ENCODE peak calls at places on chromosome 4, in five cellular contexts. C is GM12891, M is H1, F is HepG2, J is K562. B is an unnamed sample.

GRCh38 chr4:46270986-46271596 is 118.8 kb downstream of the GABRA2 start:
- DNase-seq in M (no peak), J (peak), F (peak), C (no peak), B (no peak)

GRCh38 chr4:2395584-2395983 is 22.9 kb downstream of the ZFYVE28 start:
- DNase-seq in M (no peak), C (no peak), F (no peak), J (peak), B (no peak)

GRCh38 chr4:107736924-107737448 is 17.0 kb upstream of the PAPSS1 start:
- DNase-seq in C (no peak), J (peak), M (peak), F (peak), B (no peak)

GRCh38 chr4:43456383-43456782 is 563.9 kb downstream of the GRXCR1 start:
- DNase-seq in C (no peak), J (no peak), M (no peak), F (no peak), B (no peak)

GRCh38 chr4:108171541-108172230 is 3.0 kb upstream of the LEF1 start:
- DNase-seq in J (no peak), M (peak), F (no peak), C (no peak), B (no peak)

GRCh38 chr4:118224239-118224829 is 128.5 kb downstream of the PRSS12 start:
- DNase-seq in C (peak), M (no peak), J (peak), F (peak), B (no peak)

GRCh38 chr4:115219862-115220261 is 106.4 kb upstream of the NDST4 start:
- DNase-seq in F (no peak), M (no peak), C (no peak), J (no peak), B (no peak)

GRCh38 chr4:14783011-14783877 is 219.0 kb upstream of the CPEB2 start:
- DNase-seq in F (no peak), J (no peak), C (no peak), M (no peak), B (no peak)

GRCh38 chr4:31667701-31668100 is 947.5 kb downstream of the PCDH7 start:
- DNase-seq in M (no peak), C (no peak), J (no peak), F (no peak), B (no peak)

GRCh38 chr4:3491681-3492405 is 28.7 kb downstream of the DOK7 start:
- DNase-seq in J (no peak), M (no peak), C (no peak), F (no peak), B (no peak)

GRCh38 chr4:66590488-66591215 is 920.4 kb upstream of the EPHA5 start:
- DNase-seq in M (no peak), F (no peak), J (no peak), C (no peak), B (no peak)

GRCh38 chr4:20127626-20128025 is 124.1 kb upstream of the SLIT2 start:
- DNase-seq in C (no peak), J (no peak), M (no peak), F (no peak), B (no peak)

GRCh38 chr4:120043828-120044227 is 22.8 kb downstream of the MAD2L1 start:
- DNase-seq in M (no peak), F (no peak), J (no peak), C (no peak), B (no peak)
- TF ChIP-seq TAF1 in M (no peak), F (no peak), J (no peak), C (no peak), B (no peak)

DNA sequence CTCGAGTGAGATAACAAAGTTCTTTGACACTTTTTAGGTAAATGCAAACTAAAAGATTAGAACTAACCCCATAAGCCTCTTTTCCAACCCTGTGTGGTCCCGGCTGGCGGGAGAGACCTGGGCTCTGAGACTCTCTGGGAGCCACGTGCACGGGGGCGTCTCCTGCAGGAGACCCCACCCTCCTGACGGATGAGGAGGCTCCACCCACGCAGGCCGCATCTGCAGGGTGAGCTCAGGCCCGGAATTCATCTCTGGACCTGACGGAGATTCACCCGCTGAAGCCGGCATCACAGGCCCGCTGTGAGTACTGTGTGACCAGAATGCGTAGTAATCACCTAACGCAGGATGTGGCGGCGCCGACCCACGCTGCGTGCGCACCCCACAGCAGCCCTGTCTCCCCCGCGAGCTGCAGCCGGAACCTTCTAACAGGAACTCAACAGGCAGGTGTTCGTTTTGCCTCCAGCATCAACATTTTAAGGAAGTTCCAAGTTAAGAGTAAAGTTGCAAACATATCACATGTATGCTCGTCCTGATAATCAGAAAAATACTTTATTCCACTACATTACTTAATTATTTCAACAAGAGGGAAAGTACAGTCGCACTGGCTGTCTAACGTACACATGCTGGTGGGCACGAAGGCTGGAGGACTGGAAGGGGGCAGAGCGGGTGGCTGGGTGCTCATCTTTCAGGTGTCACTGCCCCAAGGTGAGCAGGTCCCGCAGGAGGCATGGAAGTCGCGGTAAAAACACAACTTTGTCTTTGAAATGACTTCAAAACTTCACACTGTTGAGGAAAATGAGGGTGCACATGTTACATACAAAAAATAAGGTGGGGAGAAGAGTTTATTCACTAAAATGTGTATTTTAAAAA is 44.5 kb downstream of the FGFRL1 start:
- DNase-seq in M (no peak), J (peak), F (no peak), C (no peak), B (no peak)
- TF ChIP-seq POLR2A in M (no peak), J (no peak), F (no peak), C (no peak), B (no peak)

GRCh38 chr4:185911556-185912064 is 99.6 kb upstream of the SORBS2 start:
- DNase-seq in M (no peak), F (no peak), J (no peak), C (no peak), B (no peak)
- TF ChIP-seq POLR2AphosphoS5 in M (no peak), F (no peak), J (no peak), C (no peak), B (no peak)

GRCh38 chr4:18593297-18594002 is 571.9 kb upstream of the LCORL start:
- DNase-seq in F (peak), C (peak), M (peak), J (peak), B (peak)
- TF ChIP-seq TAF1 in F (no peak), C (no peak), M (no peak), J (no peak), B (no peak)

B was measured in GM12892.